ENCODE peak calls at places on chromosomes 13 and 19, in four cellular contexts. One of them, this sample, is unnamed.

GRCh38 chr13:102878491-102878890 is 32.7 kb downstream of the ERCC5 start:
- DNase-seq in left cardiac atrium: no peak
- DNase-seq in psoas muscle: no peak
- DNase-seq in stimulated activated CD4-positive, alpha-beta T cell treated with anti-CD3 and anti-CD28 coated beads, Interleukin-15, amount 100 ng/mL, for 1 hour: no peak
- DNase-seq in this sample: no peak

GRCh38 chr19:7916137-7916907 is 1.7 kb downstream of the TGFBR3L start:
- DNase-seq in psoas muscle: peak
- DNase-seq in left cardiac atrium: no peak
- DNase-seq in stimulated activated CD4-positive, alpha-beta T cell treated with anti-CD3 and anti-CD28 coated beads, Interleukin-15, amount 100 ng/mL, for 1 hour: no peak
- DNase-seq in this sample: no peak

GRCh38 chr19:52494518-52494917 is 33.0 kb upstream of the ZNF808 start:
- DNase-seq in left cardiac atrium: no peak
- DNase-seq in stimulated activated CD4-positive, alpha-beta T cell treated with anti-CD3 and anti-CD28 coated beads, Interleukin-15, amount 100 ng/mL, for 1 hour: no peak
- DNase-seq in psoas muscle: no peak
- DNase-seq in this sample: no peak

GRCh38 chr19:14363203-14364097 is 17.8 kb upstream of the ADGRE5 start:
- DNase-seq in psoas muscle: peak
- DNase-seq in stimulated activated CD4-positive, alpha-beta T cell treated with anti-CD3 and anti-CD28 coated beads, Interleukin-15, amount 100 ng/mL, for 1 hour: no peak
- DNase-seq in left cardiac atrium: peak
- DNase-seq in this sample: peak

GRCh38 chr19:54133312-54133956 is 4.1 kb upstream of the CNOT3 start:
- DNase-seq in stimulated activated CD4-positive, alpha-beta T cell treated with anti-CD3 and anti-CD28 coated beads, Interleukin-15, amount 100 ng/mL, for 1 hour: no peak
- DNase-seq in left cardiac atrium: no peak
- DNase-seq in psoas muscle: no peak
- DNase-seq in this sample: no peak

GRCh38 chr19:57709616-57710015 is 612 bp upstream of the ZNF154 start:
- DNase-seq in psoas muscle: no peak
- DNase-seq in stimulated activated CD4-positive, alpha-beta T cell treated with anti-CD3 and anti-CD28 coated beads, Interleukin-15, amount 100 ng/mL, for 1 hour: no peak
- DNase-seq in left cardiac atrium: no peak
- DNase-seq in this sample: no peak

GRCh38 chr13:25971499-25972145 is 80.2 kb downstream of the SHISA2 start:
- DNase-seq in stimulated activated CD4-positive, alpha-beta T cell treated with anti-CD3 and anti-CD28 coated beads, Interleukin-15, amount 100 ng/mL, for 1 hour: no peak
- DNase-seq in left cardiac atrium: no peak
- DNase-seq in psoas muscle: no peak
- DNase-seq in this sample: no peak

GRCh38 chr19:11382898-11383705 is 1.0 kb downstream of the EPOR start:
- DNase-seq in stimulated activated CD4-positive, alpha-beta T cell treated with anti-CD3 and anti-CD28 coated beads, Interleukin-15, amount 100 ng/mL, for 1 hour: no peak
- DNase-seq in psoas muscle: peak
- DNase-seq in left cardiac atrium: peak
- DNase-seq in this sample: peak

GRCh38 chr13:101473458-101473857 is 21.0 kb downstream of the ITGBL1 start:
- DNase-seq in left cardiac atrium: peak
- DNase-seq in stimulated activated CD4-positive, alpha-beta T cell treated with anti-CD3 and anti-CD28 coated beads, Interleukin-15, amount 100 ng/mL, for 1 hour: no peak
- DNase-seq in psoas muscle: no peak
- DNase-seq in this sample: no peak

GRCh38 chr13:27128825-27129627 is 42.6 kb downstream of the USP12 start:
- DNase-seq in psoas muscle: no peak
- DNase-seq in left cardiac atrium: no peak
- DNase-seq in stimulated activated CD4-positive, alpha-beta T cell treated with anti-CD3 and anti-CD28 coated beads, Interleukin-15, amount 100 ng/mL, for 1 hour: no peak
- DNase-seq in this sample: no peak

This sample was measured in heart right ventricle.